ENCODE peak calls at places on chromosome 16, in seven cellular contexts. T is pancreas, I is nephron progenitor cell, A is AG04450, E is stomach, R is neural progenitor cell, B is cardiac muscle cell. W is an unnamed sample.

GRCh38 chr16:67112591-67113399 is 3.1 kb downstream of the PHAF1 start:
- DNase-seq in T (no peak), I (no peak), A (no peak), B (no peak), R (no peak), E (no peak), W (peak)

GRCh38 chr16:2447920-2448583 is 11.9 kb upstream of the TEDC2 start:
- DNase-seq in B (no peak), A (no peak), E (no peak), I (no peak), T (no peak), R (no peak), W (no peak)

GRCh38 chr16:4213721-4214120 is 28.2 kb downstream of the SRL start:
- DNase-seq in B (no peak), A (no peak), E (peak), R (no peak), T (no peak), I (no peak), W (peak)

GRCh38 chr16:50202926-50203624 is 50.0 kb downstream of the TENT4B start:
- DNase-seq in B (peak), A (no peak), I (no peak), E (no peak), T (no peak), R (no peak), W (peak)

GRCh38 chr16:6484931-6485330 is 847.7 kb upstream of the RBFOX1 start:
- DNase-seq in E (no peak), T (no peak), A (no peak), I (no peak), R (no peak), B (no peak), W (no peak)

GRCh38 chr16:30844346-30844670 is 49.6 kb downstream of the BCL7C start:
- DNase-seq in R (no peak), I (no peak), A (no peak), T (no peak), B (no peak), E (no peak), W (no peak)

GRCh38 chr16:81923296-81923695 is 88.0 kb downstream of the SDR42E1 start:
- DNase-seq in E (no peak), R (no peak), A (no peak), B (no peak), I (no peak), T (no peak), W (no peak)

GRCh38 chr16:14004031-14004718 is 66.9 kb upstream of the MRTFB start:
- DNase-seq in T (no peak), R (no peak), A (no peak), E (no peak), B (no peak), I (no peak), W (no peak)

GRCh38 chr16:71610936-71611871 is 14.8 kb upstream of the MARVELD3 start:
- DNase-seq in B (peak), R (peak), I (peak), E (peak), T (peak), A (no peak), W (peak)

GRCh38 chr16:16780588-16780987 is 401.6 kb downstream of the NPIPA7 start:
- DNase-seq in T (no peak), R (peak), I (no peak), E (no peak), A (no peak), B (no peak), W (no peak)

GRCh38 chr16:53744449-53744848 is 40.5 kb downstream of the FTO start:
- DNase-seq in A (no peak), I (no peak), B (no peak), E (no peak), T (no peak), R (no peak), W (peak)

GRCh38 chr16:17777461-17777863 is 306.7 kb upstream of the XYLT1 start:
- DNase-seq in E (no peak), B (no peak), I (no peak), A (no peak), R (no peak), T (no peak), W (no peak)

GRCh38 chr16:85777583-85778310 is 21.6 kb downstream of the EMC8 start:
- DNase-seq in B (no peak), I (no peak), A (no peak), R (no peak), T (no peak), E (no peak), W (peak)

GRCh38 chr16:15035163-15035729 is 20.6 kb downstream of the NTAN1 start:
- DNase-seq in I (no peak), A (no peak), T (no peak), E (no peak), R (no peak), B (no peak), W (no peak)

GRCh38 chr16:30184430-30185140 is 1.2 kb downstream of the CORO1A start:
- DNase-seq in A (no peak), T (peak), B (no peak), E (peak), I (no peak), R (no peak), W (no peak)

GRCh38 chr16:88347656-88348376 is 34.9 kb upstream of the ZNF469 start:
- DNase-seq in R (no peak), A (no peak), T (peak), E (no peak), I (no peak), B (no peak), W (no peak)

GRCh38 chr16:66662445-66663194 is 33.9 kb downstream of the CMTM4 start:
- DNase-seq in R (no peak), B (peak), I (no peak), T (no peak), A (no peak), E (no peak), W (peak)

GRCh38 chr16:31134091-31134571 is 1.4 kb downstream of the PRSS8 start:
- DNase-seq in R (no peak), B (no peak), E (no peak), I (no peak), T (peak), A (no peak), W (peak)

GRCh38 chr16:86874141-86874540 is 295.8 kb downstream of the FOXL1 start:
- DNase-seq in B (peak), T (no peak), E (no peak), R (peak), A (no peak), I (no peak), W (peak)
- TF ChIP-seq CTCF in B (peak), T (no peak), E (no peak), R (peak), A (peak), I (peak), W (peak)

GRCh38 chr16:70018254-70018653 is 67.1 kb downstream of the CLEC18A start:
- DNase-seq in R (peak), T (no peak), E (no peak), A (no peak), I (no peak), B (peak), W (peak)
- TF ChIP-seq CTCF in R (peak), T (no peak), E (no peak), A (no peak), I (peak), B (no peak), W (no peak)

GRCh38 chr16:55294129-55294528 is 29.9 kb upstream of the IRX6 start:
- DNase-seq in R (no peak), A (no peak), I (no peak), T (no peak), E (no peak), B (no peak), W (no peak)
- TF ChIP-seq CTCF in R (peak), A (no peak), I (no peak), T (no peak), E (no peak), B (no peak), W (peak)

GRCh38 chr16:57299719-57300386 is 15.4 kb upstream of the PLLP start:
- DNase-seq in R (peak), T (peak), I (peak), B (peak), A (peak), E (peak), W (peak)
- TF ChIP-seq CTCF in R (peak), T (peak), I (peak), B (no peak), A (no peak), E (no peak), W (peak)

W was measured in Calu3.